ENCODE peak calls at places on chromosomes 16 and 17, in four cellular contexts. Y is neuronal stem cell, O is IMR-90, W is H1. S is an unnamed sample.

GRCh38 chr17:36755586-36755985 is 154.2 kb downstream of the MRM1 start:
- DNase-seq in Y (no peak), W (peak), O (no peak), S (no peak)

GRCh38 chr16:75452464-75453190 is 11.9 kb downstream of the TMEM170A start:
- DNase-seq in W (no peak), Y (no peak), O (no peak), S (no peak)

GRCh38 chr17:1953866-1954265 is 71.3 kb downstream of the RTN4RL1 start:
- DNase-seq in Y (no peak), O (no peak), W (no peak), S (no peak)

GRCh38 chr16:74450236-74450635 is 29.0 kb upstream of the CLEC18B start:
- DNase-seq in O (no peak), Y (no peak), W (no peak), S (peak)

GRCh38 chr17:46056800-46057304 is 57.8 kb downstream of the STH start:
- DNase-seq in Y (no peak), O (peak), W (no peak), S (peak)

GRCh38 chr17:28398280-28398981 is 7.6 kb downstream of the SLC46A1 start:
- DNase-seq in O (peak), Y (no peak), W (no peak), S (no peak)

GRCh38 chr16:25264599-25264998 is 7.0 kb upstream of the ZKSCAN2 start:
- DNase-seq in O (no peak), Y (no peak), W (no peak), S (peak)

GRCh38 chr17:50423553-50424159 is 2.4 kb upstream of the ACSF2 start:
- DNase-seq in Y (no peak), W (no peak), O (peak), S (peak)

GRCh38 chr16:10964039-10964890 is 19.9 kb downstream of the CLEC16A start:
- DNase-seq in O (peak), W (peak), Y (peak), S (peak)

GRCh38 chr17:416293-417206 is 63.9 kb upstream of the RPH3AL start:
- DNase-seq in Y (no peak), O (no peak), W (no peak), S (no peak)

GRCh38 chr17:67431210-67432015 is 54.3 kb downstream of the PITPNC1 start:
- DNase-seq in Y (no peak), W (no peak), O (peak), S (peak)

GRCh38 chr16:8864480-8864879 is 4.3 kb downstream of the CARHSP1 start:
- DNase-seq in W (no peak), Y (no peak), O (no peak), S (peak)

GRCh38 chr16:60031751-60032150 is 1297.6 kb upstream of the GOT2 start:
- DNase-seq in Y (no peak), O (no peak), W (no peak), S (no peak)

GRCh38 chr17:28118362-28118761 is 75.9 kb downstream of the NLK start:
- DNase-seq in Y (no peak), W (no peak), O (no peak), S (peak)

GRCh38 chr16:30767767-30768465 is 5.8 kb downstream of the RNF40 start:
- DNase-seq in W (no peak), O (no peak), Y (no peak), S (no peak)

GRCh38 chr17:34173221-34173620 is 81.9 kb upstream of the CCL2 start:
- DNase-seq in Y (no peak), W (no peak), O (peak), S (no peak)

GRCh38 chr17:82246365-82247174 is 17.7 kb downstream of the SLC16A3 start:
- DNase-seq in O (peak), W (no peak), Y (no peak), S (peak)

GRCh38 chr16:12611006-12611477 is 192.6 kb downstream of the CPPED1 start:
- DNase-seq in Y (no peak), O (no peak), W (no peak), S (no peak)

GRCh38 chr16:6018848-6019489 is 921.4 kb upstream of the EEF2KMT start:
- DNase-seq in Y (peak), O (no peak), W (peak), S (no peak)

GRCh38 chr17:81515530-81516041 is 3.0 kb upstream of the ACTG1 start:
- DNase-seq in W (no peak), Y (no peak), O (no peak), S (no peak)

GRCh38 chr17:9009737-9010136 is 11.6 kb upstream of the NTN1 start:
- DNase-seq in O (no peak), W (no peak), Y (no peak), S (no peak)

GRCh38 chr17:51748749-51749604 is 409.5 kb downstream of the CA10 start:
- DNase-seq in W (no peak), O (no peak), Y (no peak), S (no peak)

GRCh38 chr16:11094075-11094593 is 149.8 kb downstream of the CLEC16A start:
- DNase-seq in W (no peak), O (peak), Y (no peak), S (peak)

GRCh38 chr17:8312726-8313600 is 2.9 kb downstream of the ARHGEF15 start:
- DNase-seq in O (no peak), W (no peak), Y (no peak), S (no peak)

GRCh38 chr17:6796017-6796886 is 20.2 kb downstream of the FBXO39 start:
- DNase-seq in O (no peak), W (no peak), Y (no peak), S (no peak)

GRCh38 chr17:45837187-45837586 is 7.5 kb upstream of the SPPL2C start:
- DNase-seq in O (no peak), Y (no peak), W (no peak), S (no peak)

GRCh38 chr17:7191571-7192270 is 12.6 kb upstream of the ASGR1 start:
- DNase-seq in W (peak), O (peak), Y (peak), S (peak)

GRCh38 chr17:8728251-8728925 is 16.2 kb downstream of the CCDC42 start:
- DNase-seq in O (no peak), Y (no peak), W (no peak), S (no peak)

GRCh38 chr16:85350973-85351372 is 238.7 kb upstream of the CIBAR2 start:
- DNase-seq in O (peak), W (no peak), Y (no peak), S (peak)

GRCh38 chr16:81697321-81697885 is 81.7 kb upstream of the PLCG2 start:
- DNase-seq in Y (no peak), O (peak), W (peak), S (peak)

GRCh38 chr16:11207646-11208045 is 48.4 kb downstream of the SOCS1 start:
- DNase-seq in Y (no peak), O (no peak), W (no peak), S (no peak)

GRCh38 chr17:80955078-80955477 is 36.6 kb upstream of the CHMP6 start:
- DNase-seq in O (no peak), W (no peak), Y (no peak), S (no peak)

GRCh38 chr17:28041844-28042656 is 427 bp upstream of the NLK start:
- DNase-seq in O (peak), Y (no peak), W (peak), S (no peak)

GRCh38 chr16:741986-742629 is 1.3 kb upstream of the CIAO3 start:
- DNase-seq in O (no peak), Y (no peak), W (no peak), S (no peak)
- H4K8ac ChIP-seq in O (no peak), Y (no peak), W (no peak), S (peak)

GRCh38 chr17:42553161-42553818 is 567 bp downstream of the HSD17B1 start:
- DNase-seq in O (no peak), Y (no peak), W (no peak), S (peak)

GRCh38 chr17:42559076-42559475 is 2.9 kb upstream of the COASY start:
- DNase-seq in Y (no peak), O (no peak), W (no peak), S (no peak)

GRCh38 chr17:42555122-42555622 is 2.4 kb downstream of the HSD17B1 start:
- DNase-seq in Y (no peak), O (no peak), W (no peak), S (no peak)

GRCh38 chr17:42553866-42554249 is 1.1 kb downstream of the HSD17B1 start:
- DNase-seq in W (no peak), Y (no peak), O (no peak), S (no peak)

GRCh38 chr17:42554250-42555121 is 1.8 kb downstream of the HSD17B1 start:
- DNase-seq in W (peak), Y (peak), O (peak), S (peak)
- H4K91ac ChIP-seq in W (peak), Y (peak), O (peak), S (peak)

GRCh38 chr16:58493756-58494431 is 6.0 kb upstream of the NDRG4 start:
- DNase-seq in W (no peak), O (no peak), Y (no peak), S (no peak)

GRCh38 chr16:58497468-58497867 is 2.5 kb upstream of the NDRG4 start:
- DNase-seq in O (no peak), W (no peak), Y (no peak), S (no peak)

GRCh38 chr16:58495861-58496331 is 4.0 kb upstream of the NDRG4 start:
- DNase-seq in Y (no peak), W (no peak), O (no peak), S (no peak)

GRCh38 chr16:58492735-58493134 is 7.2 kb upstream of the NDRG4 start:
- DNase-seq in O (no peak), Y (no peak), W (no peak), S (no peak)

DNA sequence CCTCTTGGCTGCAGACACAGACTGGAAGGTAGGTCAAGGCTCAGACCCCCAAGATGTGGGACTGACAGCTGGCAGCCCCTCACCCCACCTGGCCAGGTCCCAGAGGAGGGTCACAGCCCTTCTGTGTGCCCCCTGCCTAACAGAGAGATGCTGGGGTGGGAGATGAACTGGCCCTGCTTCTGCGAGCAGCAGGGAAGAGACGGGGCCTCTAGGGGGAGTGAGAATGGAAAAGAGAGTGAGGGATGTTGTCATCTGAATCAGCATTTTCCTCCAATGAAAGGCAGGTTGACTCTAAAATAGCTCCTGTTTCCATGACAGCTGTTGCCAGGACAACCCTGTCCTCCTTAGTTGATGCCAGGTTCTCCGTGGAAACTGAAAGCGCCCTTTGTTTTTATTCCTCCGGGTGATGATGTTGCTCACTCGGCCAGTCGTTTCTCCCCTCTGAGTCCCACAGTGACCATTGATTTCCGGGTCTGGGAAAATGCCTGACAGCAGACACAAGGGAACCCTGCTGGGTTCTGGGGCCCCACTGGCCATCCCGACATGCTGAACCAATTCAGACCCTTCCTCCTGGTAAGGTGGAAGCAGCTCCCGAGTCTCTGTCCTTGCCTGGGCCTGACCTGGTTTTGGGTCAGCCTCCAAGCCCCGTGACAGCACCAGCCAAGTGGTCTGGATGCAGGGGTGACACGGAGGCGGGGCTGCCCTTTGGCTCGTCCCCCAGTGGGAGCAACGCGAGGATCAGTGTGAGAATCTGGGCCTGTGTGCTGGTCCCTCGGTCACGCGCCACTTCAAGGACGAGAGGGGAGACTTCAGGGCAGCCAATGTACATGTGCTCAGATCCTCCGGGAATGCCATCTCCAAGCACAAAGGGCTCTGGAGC is 4.7 kb upstream of the NDRG4 start:
- DNase-seq in Y (peak), W (peak), O (peak), S (peak)
- H3K4me3 ChIP-seq in Y (peak), W (peak), O (no peak), S (peak)

GRCh38 chr17:40818733-40819527 is 3.5 kb downstream of the KRT10 start:
- DNase-seq in Y (peak), O (peak), W (peak), S (peak)
- H4K8ac ChIP-seq in Y (no peak), O (peak), W (peak), S (peak)

DNA sequence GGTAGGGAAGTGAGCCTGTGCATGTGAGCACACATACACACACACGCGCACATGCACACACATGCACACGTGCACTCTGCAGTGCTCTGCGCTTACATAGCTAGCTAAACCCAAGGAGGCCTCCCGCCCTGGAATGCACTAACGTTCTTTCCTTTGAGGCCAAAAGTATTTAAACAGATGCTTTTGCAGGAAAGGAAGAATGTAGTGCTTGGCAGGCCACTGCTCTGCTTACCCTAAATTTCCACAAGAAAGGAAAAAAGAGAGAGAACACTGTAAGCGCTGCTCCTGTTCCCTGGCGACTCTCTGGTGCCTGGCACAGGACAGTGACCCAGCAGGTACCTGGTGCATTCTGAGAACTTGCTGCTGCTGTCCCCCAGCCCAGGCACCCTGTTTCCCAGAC is 31.3 kb upstream of the MRPS23 start:
- DNase-seq in O (peak), Y (no peak), W (no peak), S (peak)
- H4K91ac ChIP-seq in O (peak), Y (peak), W (peak), S (peak)

GRCh38 chr17:77435272-77436057 is 294.7 kb downstream of the SEC14L1 start:
- DNase-seq in W (peak), Y (no peak), O (no peak), S (no peak)

GRCh38 chr17:77432791-77433190 is 292.0 kb downstream of the SEC14L1 start:
- DNase-seq in Y (no peak), O (no peak), W (no peak), S (no peak)

GRCh38 chr17:77433385-77434135 is 292.8 kb downstream of the SEC14L1 start:
- DNase-seq in O (peak), W (no peak), Y (no peak), S (peak)

GRCh38 chr17:77436058-77436442 is 295.3 kb downstream of the SEC14L1 start:
- DNase-seq in Y (no peak), O (peak), W (peak), S (peak)

DNA sequence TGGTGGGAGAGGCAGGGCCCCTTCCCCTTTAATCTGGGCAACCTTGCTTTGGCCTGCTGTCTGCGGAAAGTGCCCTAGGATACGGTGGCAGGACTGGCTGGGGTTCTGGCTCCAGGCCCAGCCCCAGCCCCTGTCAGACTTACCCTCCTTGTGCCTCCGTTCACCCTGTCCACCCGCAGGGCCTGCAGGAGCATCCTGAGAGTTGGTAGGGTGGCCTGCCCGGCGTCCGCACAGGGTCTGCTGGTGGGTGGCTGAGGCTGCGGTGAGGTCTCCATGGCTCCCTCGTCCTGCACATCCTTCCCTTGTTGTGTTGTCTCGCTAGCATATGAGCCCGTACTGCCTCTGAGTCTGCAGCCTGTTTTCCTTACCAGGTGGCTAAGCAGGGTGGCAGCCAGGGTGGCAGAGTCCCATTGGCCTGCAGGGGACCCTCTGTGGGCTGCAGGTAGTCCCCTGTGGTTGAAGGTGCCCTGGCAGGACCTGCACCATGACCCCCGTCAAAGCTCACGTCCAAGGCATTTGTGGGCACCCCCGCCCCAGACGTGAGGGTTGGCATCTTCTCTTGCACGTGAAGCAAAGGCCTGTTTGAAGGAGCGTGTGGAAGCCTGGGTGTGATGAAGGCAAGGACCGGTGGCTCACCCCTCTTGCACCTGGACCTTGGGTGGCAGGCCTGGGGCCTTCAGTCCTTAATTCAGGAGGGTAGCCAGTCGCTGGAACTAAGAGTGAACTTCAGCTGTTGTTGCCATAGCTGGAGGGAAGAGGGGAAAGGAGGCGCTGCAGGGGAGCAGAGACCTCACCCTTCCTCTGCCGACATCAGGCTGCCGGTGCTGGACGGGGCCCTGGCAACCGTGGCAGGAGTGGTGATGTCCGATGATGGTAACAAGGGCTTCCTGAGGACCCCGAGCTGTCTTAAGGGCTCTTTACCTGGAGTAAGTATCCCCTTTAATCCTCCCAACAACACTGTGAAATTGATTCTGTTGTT is 293.7 kb downstream of the SEC14L1 start:
- DNase-seq in Y (no peak), W (no peak), O (no peak), S (no peak)
- H3K4me3 ChIP-seq in Y (no peak), W (no peak), O (no peak), S (no peak)